ENCODE peak calls at places on chromosome 12, in ten cellular contexts. I, S, R, X, Y, F, E, H, V and D are unnamed samples.

GRCh38 chr12:122161682-122162081 is 12.3 kb downstream of the IL31 start:
- DNase-seq in Y (no peak), F (no peak), V (no peak), S (no peak), X (no peak), I (no peak), R (no peak), E (no peak), H (no peak), D (no peak)

GRCh38 chr12:1496162-1496925 is 98.0 kb downstream of the FBXL14 start:
- DNase-seq in E (no peak), R (no peak), Y (no peak), I (peak), S (no peak), F (peak), H (peak), X (peak), V (no peak), D (no peak)

GRCh38 chr12:51922762-51923505 is 15.6 kb downstream of the ACVRL1 start:
- DNase-seq in H (peak), R (peak), F (peak), Y (no peak), S (no peak), I (peak), X (peak), V (peak), E (no peak), D (no peak)

GRCh38 chr12:28650906-28651305 is 460.6 kb downstream of the CCDC91 start:
- DNase-seq in E (no peak), Y (no peak), R (no peak), H (no peak), X (peak), S (no peak), I (no peak), F (no peak), V (no peak), D (no peak)

GRCh38 chr12:45122776-45123380 is 72.0 kb upstream of the DBX2 start:
- DNase-seq in F (no peak), Y (peak), H (peak), S (peak), X (peak), V (no peak), E (no peak), I (peak), R (peak), D (peak)

GRCh38 chr12:90729741-90730140 is 225.2 kb downstream of the CCER1 start:
- DNase-seq in F (no peak), S (no peak), H (peak), V (no peak), E (no peak), Y (peak), R (peak), I (peak), X (peak), D (no peak)

GRCh38 chr12:10636611-10637010 is 23.2 kb upstream of the MAGOHB start:
- DNase-seq in E (no peak), F (no peak), H (no peak), S (no peak), Y (peak), R (no peak), X (peak), I (no peak), V (no peak), D (no peak)

GRCh38 chr12:12272869-12273268 is 6.0 kb upstream of the LRP6 start:
- DNase-seq in I (peak), X (no peak), R (peak), V (no peak), H (no peak), F (no peak), Y (no peak), S (no peak), E (no peak), D (no peak)

GRCh38 chr12:45435945-45436710 is 220.2 kb downstream of the ANO6 start:
- DNase-seq in I (no peak), F (no peak), E (no peak), R (no peak), X (no peak), Y (no peak), V (no peak), H (no peak), S (no peak), D (no peak)

GRCh38 chr12:11577658-11578260 is 71.7 kb upstream of the ETV6 start:
- DNase-seq in I (no peak), Y (peak), H (no peak), F (no peak), E (no peak), X (peak), R (no peak), S (no peak), V (no peak), D (no peak)

GRCh38 chr12:4809013-4809448 is 88.8 kb downstream of the GALNT8 start:
- DNase-seq in X (no peak), I (no peak), H (no peak), V (no peak), E (no peak), R (no peak), S (peak), Y (no peak), F (no peak), D (no peak)

GRCh38 chr12:25123126-25123525 is 71.8 kb downstream of the DNAI7 start:
- DNase-seq in H (no peak), F (no peak), S (no peak), X (no peak), V (no peak), R (no peak), I (no peak), E (no peak), Y (no peak), D (no peak)

GRCh38 chr12:47894068-47894467 is 10.7 kb downstream of the VDR start:
- DNase-seq in R (no peak), F (no peak), E (no peak), H (no peak), S (no peak), X (no peak), I (no peak), Y (no peak), V (no peak), D (no peak)
- H3K4me3 ChIP-seq in R (no peak), F (no peak), E (no peak), H (no peak), S (no peak), X (no peak), I (no peak), Y (no peak), V (no peak), D (no peak)

DNA sequence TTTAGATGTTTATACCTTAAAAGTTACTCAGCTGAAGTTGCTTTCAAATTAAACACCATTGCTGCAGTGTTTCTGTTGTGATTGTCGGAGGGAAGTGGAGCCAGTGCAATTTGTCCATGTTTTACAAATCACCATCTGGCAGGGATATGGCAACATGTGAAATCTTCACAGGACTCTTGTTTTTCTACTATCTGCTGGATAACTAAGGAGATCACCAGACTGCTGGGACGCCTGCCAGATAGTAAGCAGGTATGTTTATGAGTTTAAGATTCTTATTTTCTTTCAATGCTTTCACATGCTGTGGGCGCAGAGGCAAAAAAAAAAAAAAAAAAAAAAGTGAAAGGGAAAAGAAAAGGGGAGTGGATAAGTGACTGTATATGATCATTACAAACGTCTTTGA is 100.3 kb upstream of the SOX5 start:
- DNase-seq in X (no peak), H (no peak), R (no peak), E (no peak), F (no peak), Y (no peak), S (no peak), I (no peak), V (no peak), D (no peak)
- TF ChIP-seq CTCF in X (no peak), H (no peak), R (no peak), E (no peak), F (no peak), Y (no peak), S (no peak), I (no peak), V (no peak), D (no peak)

DNA sequence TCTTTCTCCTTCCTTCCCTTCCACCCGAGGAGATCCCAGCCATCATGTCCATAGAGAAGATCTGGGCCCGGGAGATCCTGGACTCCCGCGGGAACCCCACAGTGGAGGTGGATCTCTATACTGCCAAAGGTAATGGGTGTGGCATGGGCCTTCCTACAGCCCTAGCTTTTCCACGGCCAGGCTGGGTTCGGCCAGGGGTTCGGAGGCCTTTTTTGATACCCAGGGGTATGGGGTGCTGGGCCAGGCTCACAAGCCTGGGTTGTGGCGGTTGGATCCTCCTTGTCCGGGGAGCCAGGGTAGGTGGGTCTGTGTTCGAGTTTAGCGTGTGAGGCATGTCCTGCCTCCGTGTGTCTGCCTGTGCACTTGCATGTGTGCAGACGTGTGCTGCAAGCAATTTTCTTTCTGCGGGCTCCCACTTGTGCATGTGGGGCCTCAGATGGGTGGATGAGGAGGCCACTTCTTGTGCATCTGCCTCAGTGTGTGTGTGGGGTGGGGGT is 1.5 kb downstream of the ENO2 start:
- DNase-seq in X (no peak), I (no peak), F (no peak), Y (no peak), S (no peak), V (no peak), R (no peak), H (no peak), E (no peak), D (no peak)
- H3K4me3 ChIP-seq in X (peak), I (peak), F (no peak), Y (no peak), S (peak), V (no peak), R (no peak), H (no peak), E (peak), D (no peak)

GRCh38 chr12:107670999-107671643 is 14.5 kb upstream of the PWP1 start:
- DNase-seq in E (no peak), R (peak), F (no peak), Y (peak), S (peak), I (no peak), V (no peak), X (peak), H (no peak), D (no peak)
- TF ChIP-seq CTCF in E (no peak), R (peak), F (peak), Y (peak), S (peak), I (peak), V (no peak), X (peak), H (peak), D (peak)

GRCh38 chr12:120213758-120214157 is 12.8 kb upstream of the RPLP0 start:
- DNase-seq in Y (no peak), V (no peak), I (no peak), E (no peak), X (no peak), S (no peak), F (no peak), H (no peak), R (no peak), D (no peak)
- H3K4me3 ChIP-seq in Y (no peak), V (no peak), I (no peak), E (no peak), X (no peak), S (no peak), F (no peak), H (no peak), R (no peak), D (no peak)

GRCh38 chr12:85076688-85077430 is 40.7 kb downstream of the LRRIQ1 start:
- DNase-seq in S (no peak), X (peak), E (no peak), F (no peak), V (no peak), Y (peak), H (peak), R (peak), I (peak), D (peak)
- TF ChIP-seq CTCF in S (peak), X (peak), E (no peak), F (no peak), V (no peak), Y (peak), H (peak), R (peak), I (peak), D (peak)

GRCh38 chr12:132601171-132601883 is 9.1 kb downstream of the LRCOL1 start:
- DNase-seq in I (no peak), R (no peak), S (no peak), H (no peak), V (no peak), F (no peak), Y (no peak), E (no peak), X (no peak), D (no peak)

GRCh38 chr12:132605055-132605441 is 5.3 kb downstream of the LRCOL1 start:
- DNase-seq in V (no peak), E (no peak), X (no peak), I (no peak), Y (no peak), S (no peak), F (no peak), R (no peak), H (no peak), D (no peak)

GRCh38 chr12:132604108-132605054 is 6.0 kb downstream of the LRCOL1 start:
- DNase-seq in E (no peak), I (no peak), H (no peak), X (no peak), S (peak), R (no peak), Y (no peak), F (no peak), V (no peak), D (no peak)

GRCh38 chr12:132603240-132604107 is 6.9 kb downstream of the LRCOL1 start:
- DNase-seq in E (no peak), H (no peak), I (no peak), F (no peak), X (no peak), Y (no peak), R (no peak), V (no peak), S (no peak), D (no peak)

DNA sequence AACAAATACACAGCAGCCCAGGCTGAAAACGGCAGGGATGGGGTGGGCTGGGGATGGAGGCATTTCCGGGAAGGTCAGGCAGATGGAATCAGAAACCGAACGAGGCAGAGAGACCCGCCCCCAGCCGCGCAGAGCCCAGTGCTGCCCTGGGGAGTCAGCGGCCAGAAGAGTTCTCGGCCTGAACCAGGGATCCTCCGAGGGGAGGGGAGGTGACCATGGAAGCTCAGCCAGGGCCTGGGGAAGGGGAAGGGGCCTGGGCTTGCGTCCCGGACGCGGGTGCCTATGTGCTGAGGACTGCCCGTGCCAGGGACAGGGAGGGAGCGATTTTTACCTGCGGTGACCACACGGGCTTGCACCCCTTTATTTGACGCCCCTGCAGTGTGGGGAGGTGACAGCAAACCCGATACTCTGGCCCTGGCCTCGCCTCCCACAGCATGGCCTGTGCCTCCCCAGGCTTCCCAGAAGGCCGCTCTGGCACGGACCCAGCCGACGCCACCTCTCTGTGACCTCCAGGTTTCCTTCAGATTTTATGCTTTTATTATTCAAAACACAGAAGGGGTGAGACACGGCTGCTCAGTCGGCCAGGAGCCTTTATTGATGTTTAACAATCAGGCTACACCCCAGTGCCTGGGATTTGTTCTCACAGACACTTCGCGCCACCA is 7.7 kb downstream of the LRCOL1 start:
- DNase-seq in R (no peak), V (no peak), H (no peak), F (no peak), I (no peak), S (peak), E (no peak), Y (no peak), X (no peak), D (no peak)
- H3K4me3 ChIP-seq in R (no peak), V (no peak), H (no peak), F (no peak), I (no peak), S (no peak), E (no peak), Y (no peak), X (no peak), D (no peak)

GRCh38 chr12:57754411-57755193 is at the start of gene MARCHF9:
- DNase-seq in X (peak), I (no peak), F (no peak), R (no peak), V (peak), Y (peak), E (no peak), H (no peak), S (peak), D (no peak)

GRCh38 chr12:57755454-57756372 is 810 bp downstream of the MARCHF9 start:
- DNase-seq in E (no peak), H (no peak), R (no peak), X (peak), V (no peak), Y (no peak), S (no peak), I (no peak), F (no peak), D (no peak)

GRCh38 chr12:57755194-57755453 is 221 bp downstream of the MARCHF9 start:
- DNase-seq in E (no peak), H (no peak), F (no peak), X (no peak), Y (no peak), R (no peak), I (no peak), V (no peak), S (no peak), D (no peak)

GRCh38 chr12:57757771-57758170 is 2.9 kb downstream of the MARCHF9 start:
- DNase-seq in E (no peak), H (no peak), V (no peak), S (no peak), Y (no peak), X (no peak), R (no peak), F (no peak), I (no peak), D (no peak)

GRCh38 chr12:57756406-57757341 is 1.8 kb downstream of the MARCHF9 start:
- DNase-seq in R (peak), S (peak), I (no peak), F (no peak), V (no peak), E (no peak), X (no peak), H (no peak), Y (no peak), D (no peak)
- TF ChIP-seq CTCF in R (peak), S (peak), I (peak), F (no peak), V (no peak), E (no peak), X (peak), H (peak), Y (peak), D (peak)